ENCODE peak calls at places on chromosomes 7 and 10, in nine cellular contexts. J is non-pigmented ciliary epithelial cell; E is cardiac muscle cell; L is LHCN-M2; S is CD8-positive, alpha-beta T cell; T is foreskin keratinocyte; F is activated CD8-positive, alpha-beta memory T cell treated with anti-CD3 and anti-CD28 coated beads for 24 hours; D is naive B cell; Y is skeletal muscle cell. X is an unnamed sample.

GRCh38 chr10:59362991-59363390 is 642 bp upstream of the FAM13C start:
- DNase-seq in J (no peak), E (peak), L (peak), S (no peak), T (peak), F (no peak), D (no peak), Y (no peak), X (no peak)

GRCh38 chr10:13792011-13792410 is 205.2 kb downstream of the PRPF18 start:
- DNase-seq in J (no peak), E (no peak), L (no peak), S (no peak), T (no peak), F (no peak), D (no peak), Y (no peak), X (no peak)

GRCh38 chr7:140686921-140687320 is 9.6 kb upstream of the NDUFB2 start:
- DNase-seq in J (no peak), E (no peak), L (no peak), S (no peak), T (no peak), F (no peak), D (no peak), Y (no peak), X (no peak)

GRCh38 chr10:103942866-103943265 is 24.1 kb upstream of the SLK start:
- DNase-seq in J (no peak), E (no peak), L (no peak), S (no peak), T (peak), F (no peak), D (no peak), Y (no peak), X (no peak)

GRCh38 chr10:133100706-133101463 is 13.2 kb downstream of the ADGRA1 start:
- DNase-seq in J (no peak), E (no peak), L (no peak), S (no peak), T (no peak), F (peak), D (no peak), Y (no peak), X (no peak)

GRCh38 chr7:146249272-146249671 is 132.7 kb downstream of the CNTNAP2 start:
- DNase-seq in J (no peak), E (no peak), L (no peak), S (no peak), T (no peak), F (no peak), D (no peak), Y (no peak), X (no peak)

GRCh38 chr10:119896937-119897336 is 4.4 kb downstream of the SEC23IP start:
- DNase-seq in J (no peak), E (peak), L (peak), S (no peak), T (no peak), F (no peak), D (no peak), Y (no peak), X (no peak)

GRCh38 chr7:45874408-45875131 is 1.7 kb upstream of the CCDC201 start:
- DNase-seq in J (peak), E (peak), L (peak), S (no peak), T (peak), F (no peak), D (no peak), Y (no peak), X (no peak)

GRCh38 chr7:133230591-133231194 is 22.2 kb upstream of the EXOC4 start:
- DNase-seq in J (peak), E (peak), L (peak), S (peak), T (peak), F (peak), D (peak), Y (no peak), X (peak)

GRCh38 chr10:50381637-50382036 is 130.3 kb upstream of the ASAH2 start:
- DNase-seq in J (no peak), E (peak), L (no peak), S (no peak), T (no peak), F (no peak), D (no peak), Y (no peak), X (no peak)

GRCh38 chr10:775245-776075 is 86.0 kb upstream of the DIP2C start:
- DNase-seq in J (no peak), E (peak), L (peak), S (no peak), T (no peak), F (no peak), D (no peak), Y (no peak), X (no peak)

GRCh38 chr10:113385021-113385975 is 167.6 kb upstream of the HABP2 start:
- DNase-seq in J (peak), E (peak), L (peak), S (peak), T (peak), F (peak), D (peak), Y (peak), X (peak)

GRCh38 chr7:5424689-5425506 is 1.3 kb upstream of the TNRC18 start:
- DNase-seq in J (no peak), E (peak), L (peak), S (no peak), T (peak), F (no peak), D (peak), Y (no peak), X (no peak)

GRCh38 chr7:151017370-151017952 is 6.8 kb downstream of the ATG9B start:
- DNase-seq in J (no peak), E (no peak), L (no peak), S (no peak), T (no peak), F (peak), D (peak), Y (no peak), X (no peak)

GRCh38 chr7:100563809-100564400 is 9.8 kb downstream of the SAP25 start:
- DNase-seq in J (no peak), E (peak), L (peak), S (peak), T (no peak), F (peak), D (peak), Y (no peak), X (peak)

GRCh38 chr10:103602028-103602851 is 108.7 kb downstream of the NEURL1 start:
- DNase-seq in J (no peak), E (no peak), L (no peak), S (no peak), T (no peak), F (no peak), D (no peak), Y (no peak), X (no peak)

GRCh38 chr7:24725554-24726260 is 31.6 kb downstream of the GSDME start:
- DNase-seq in J (no peak), E (no peak), L (no peak), S (no peak), T (no peak), F (peak), D (no peak), Y (no peak), X (no peak)

GRCh38 chr7:70506463-70506862 is 625.5 kb upstream of the GALNT17 start:
- DNase-seq in J (no peak), E (peak), L (no peak), S (no peak), T (no peak), F (no peak), D (no peak), Y (no peak), X (no peak)

GRCh38 chr7:75688200-75689136 is 50.3 kb downstream of the HIP1 start:
- DNase-seq in J (no peak), E (no peak), L (peak), S (no peak), T (no peak), F (no peak), D (peak), Y (peak), X (no peak)

GRCh38 chr10:60703266-60704041 is 74.8 kb upstream of the CDK1 start:
- DNase-seq in J (no peak), E (no peak), L (no peak), S (no peak), T (no peak), F (no peak), D (no peak), Y (no peak), X (no peak)

X was measured in CD4-positive, alpha-beta T cell.